ENCODE peak calls at places on chromosomes 2 and 18, in ten cellular contexts. S is CD4-positive, alpha-beta T cell; Z is stomach; A is lower lobe of right lung; V is epithelial cell of prostate; C is spleen; E is caudate nucleus; B is RWPE1; K is small intestine; G is brain microvascular endothelial cell. W is an unnamed sample.

GRCh38 chr18:10201226-10201625 is 253.2 kb upstream of the APCDD1 start:
- DNase-seq in G (no peak), A (no peak), B (no peak), Z (no peak), S (no peak), V (no peak), E (no peak), K (no peak), C (no peak), W (no peak)

GRCh38 chr18:48947583-48947982 is 3.2 kb downstream of the SMAD7 start:
- DNase-seq in B (no peak), S (no peak), G (no peak), K (no peak), A (no peak), E (peak; percentile 28), Z (peak; percentile 48), V (no peak), C (no peak), W (peak; percentile 72)

GRCh38 chr18:46334200-46334553 is 230.0 kb downstream of the HAUS1 start:
- DNase-seq in V (no peak), C (no peak), B (peak; percentile 3), K (no peak), A (no peak), S (no peak), Z (no peak), G (no peak), E (no peak), W (no peak)

GRCh38 chr2:15890936-15891905 is 49.1 kb upstream of the MYCN start:
- DNase-seq in E (no peak), K (peak; percentile 25), S (no peak), B (peak; percentile 42), C (no peak), Z (no peak), A (no peak), V (peak; percentile 44), G (no peak), W (no peak)

GRCh38 chr18:73479472-73479871 is 611.7 kb upstream of the NETO1 start:
- DNase-seq in K (no peak), A (no peak), V (no peak), B (no peak), E (no peak), G (peak; percentile 11), Z (no peak), S (no peak), C (no peak), W (no peak)

GRCh38 chr2:128681351-128681906 is 362.8 kb upstream of the HS6ST1 start:
- DNase-seq in S (no peak), K (no peak), V (no peak), G (no peak), C (no peak), E (no peak), B (no peak), A (no peak), Z (peak; percentile 15), W (no peak)

GRCh38 chr18:38940863-38941531 is 1375.4 kb upstream of the CELF4 start:
- DNase-seq in B (peak; percentile 21), K (peak; percentile 49), S (peak; percentile 12), V (peak; percentile 85), E (no peak), Z (no peak), A (no peak), C (no peak), G (peak; percentile 90), W (no peak)

GRCh38 chr2:73984922-73985317 is 210 bp downstream of the TET3 start:
- DNase-seq in Z (peak; percentile 61), G (no peak), C (no peak), K (peak; percentile 72), B (no peak), S (peak; percentile 63), E (no peak), A (peak; percentile 74), V (no peak), W (no peak)

GRCh38 chr2:32425719-32426141 is 68.9 kb downstream of the BIRC6 start:
- DNase-seq in B (no peak), Z (no peak), A (no peak), G (peak; percentile 28), C (no peak), K (no peak), E (no peak), V (no peak), S (no peak), W (no peak)

GRCh38 chr2:160210599-160211138 is 10.6 kb upstream of the ITGB6 start:
- DNase-seq in A (peak; percentile 82), G (peak; percentile 71), B (no peak), V (no peak), S (peak; percentile 58), E (no peak), Z (peak; percentile 79), K (peak; percentile 90), C (peak; percentile 90), W (no peak)

GRCh38 chr2:191666733-191667132 is 11.2 kb upstream of the NABP1 start:
- DNase-seq in Z (no peak), B (no peak), G (peak; percentile 20), V (no peak), A (no peak), C (no peak), E (no peak), S (no peak), K (no peak), W (no peak)

GRCh38 chr2:12733846-12734245 is 17.1 kb downstream of the TRIB2 start:
- DNase-seq in Z (peak; percentile 90), B (peak; percentile 4), E (peak; percentile 42), S (no peak), V (no peak), G (no peak), K (peak; percentile 43), A (no peak), C (no peak), W (no peak)

GRCh38 chr2:12737226-12738111 is 20.7 kb downstream of the TRIB2 start:
- DNase-seq in A (no peak), C (no peak), V (no peak), G (no peak), B (no peak), S (no peak), K (no peak), Z (no peak), E (no peak), W (no peak)

GRCh38 chr2:12732663-12733062 is 15.9 kb downstream of the TRIB2 start:
- DNase-seq in C (peak; percentile 88), S (no peak), E (no peak), V (no peak), A (no peak), Z (no peak), B (no peak), G (no peak), K (no peak), W (no peak)

GRCh38 chr2:12738112-12738485 is 21.4 kb downstream of the TRIB2 start:
- DNase-seq in V (no peak), K (no peak), E (no peak), C (no peak), S (no peak), G (peak; percentile 91), A (no peak), B (no peak), Z (no peak), W (no peak)

GRCh38 chr2:12734914-12735654 is 18.3 kb downstream of the TRIB2 start:
- DNase-seq in V (no peak), E (no peak), S (no peak), Z (no peak), C (no peak), G (no peak), A (no peak), K (no peak), B (no peak), W (no peak)
- H3K27ac ChIP-seq in V (no peak overlapping the region), E (peak overlapping the region; percentile 20), S (no peak overlapping the region), Z (peak overlapping the region; percentile 58), C (peak overlapping the region; percentile 97), G (no peak overlapping the region), A (peak overlapping the region; percentile 13), K (peak overlapping the region; percentile 34), B (peak overlapping the region; percentile 16), W (peak overlapping the region; percentile 16)

DNA sequence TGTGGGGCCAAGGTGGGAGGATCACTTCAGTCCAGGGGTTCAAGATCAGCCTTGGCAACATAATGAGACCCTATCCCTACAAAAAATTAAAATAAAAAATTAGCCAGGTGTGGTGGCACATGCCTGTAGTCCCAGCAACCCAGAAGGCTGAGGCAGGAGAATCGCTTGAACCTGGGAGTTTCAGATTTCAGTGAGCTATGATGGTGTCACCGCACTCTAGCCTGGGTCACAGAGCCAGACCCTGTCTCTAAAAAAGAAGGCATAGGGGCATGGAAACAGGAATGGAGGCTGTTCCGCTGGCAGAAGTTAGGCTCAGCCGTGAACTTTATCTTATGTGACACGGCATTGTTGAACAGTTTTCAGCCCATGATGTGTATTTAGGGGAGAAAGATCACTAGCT is 47.5 kb downstream of the SH3RF3 start:
- DNase-seq in V (no peak), K (no peak), B (no peak), C (no peak), S (no peak), A (no peak), G (no peak), E (no peak), Z (no peak), W (no peak)
- H3K27ac ChIP-seq in V (no peak overlapping the region), K (no peak overlapping the region), B (no peak overlapping the region), C (no peak overlapping the region), S (no peak overlapping the region), A (no peak overlapping the region), G (no peak overlapping the region), E (no peak overlapping the region), Z (no peak overlapping the region), W (no peak overlapping the region)

DNA sequence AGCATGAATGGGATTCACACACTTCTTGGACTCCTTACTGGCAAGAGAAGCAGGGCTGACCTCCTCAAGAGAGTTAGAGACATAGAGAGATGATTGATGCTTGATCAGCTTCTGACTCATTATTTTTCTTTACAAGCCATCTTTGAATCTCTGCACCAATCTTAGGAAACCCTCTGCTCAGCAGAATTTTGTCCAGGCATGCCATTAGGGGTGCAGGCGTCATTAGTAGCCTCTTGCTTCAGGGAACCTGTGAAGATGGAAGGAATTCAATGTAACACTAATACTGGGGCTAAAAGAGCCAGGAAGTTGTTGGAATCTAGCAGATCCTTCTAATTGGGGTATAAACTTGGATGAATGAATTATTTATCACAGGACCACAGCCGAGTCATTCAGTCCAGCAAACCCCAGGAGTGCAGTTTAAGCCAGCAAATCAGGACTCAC is 151.8 kb downstream of the MGAT5 start:
- DNase-seq in G (no peak), V (peak; percentile 63), S (no peak), B (peak; percentile 57), A (no peak), C (no peak), E (no peak), K (no peak), Z (no peak), W (no peak)
- H3K27ac ChIP-seq in G (no peak overlapping the region), V (peak overlapping the region; percentile 94), S (no peak overlapping the region), B (no peak overlapping the region), A (no peak overlapping the region), C (no peak overlapping the region), E (no peak overlapping the region), K (no peak overlapping the region), Z (peak overlapping the region; percentile 3), W (no peak overlapping the region)

DNA sequence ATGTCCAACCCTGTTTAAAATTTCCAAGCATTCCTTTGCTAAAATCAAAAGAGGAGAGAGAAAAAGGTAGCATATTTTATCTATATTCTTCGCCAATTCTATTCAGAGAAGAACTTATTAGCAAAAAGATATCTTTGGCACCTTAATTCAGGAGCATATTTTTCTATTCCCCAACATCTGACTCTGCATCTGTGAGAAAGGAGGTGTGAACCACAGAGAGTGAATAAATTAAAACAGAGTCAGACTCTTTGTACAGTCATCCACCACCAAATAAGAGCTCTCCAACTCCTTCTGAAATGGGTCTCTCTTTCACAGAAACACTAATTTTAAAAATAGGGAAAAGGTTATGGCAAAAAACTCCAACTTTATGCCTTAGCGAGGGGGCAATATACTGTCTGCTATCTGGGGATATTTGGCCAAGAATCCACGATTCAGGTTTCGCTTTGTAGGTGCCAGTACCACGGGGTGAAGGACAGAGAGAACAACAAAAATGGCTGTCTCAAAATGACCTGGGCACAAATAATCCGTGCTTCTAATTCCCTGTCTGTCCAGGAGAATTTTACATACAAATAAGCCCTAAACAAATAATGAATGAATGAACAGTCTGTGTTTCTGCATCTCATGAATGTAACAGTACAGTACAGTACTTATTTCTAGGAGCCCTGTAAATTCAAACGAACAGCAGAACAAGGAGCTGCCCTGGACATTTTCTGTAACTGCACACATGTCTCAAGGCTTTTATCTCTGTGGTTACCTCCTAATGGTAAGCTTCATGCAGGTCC is 43.4 kb downstream of the EPB41L3 start:
- DNase-seq in Z (no peak), V (no peak), B (no peak), C (no peak), G (no peak), A (no peak), S (no peak), E (no peak), K (no peak), W (no peak)
- H3K27ac ChIP-seq in Z (no peak overlapping the region), V (no peak overlapping the region), B (no peak overlapping the region), C (no peak overlapping the region), G (no peak overlapping the region), A (no peak overlapping the region), S (no peak overlapping the region), E (no peak overlapping the region), K (no peak overlapping the region), W (no peak overlapping the region)

W was measured in substantia nigra.